ENCODE peak calls at places on chromosomes 4 and X, in four cellular contexts. K is GM04503, F is ELR, R is iris pigment epithelial cell. W is an unnamed sample.

GRCh38 chr4:41517747-41518146 is 20.2 kb upstream of the LIMCH1 start:
- DNase-seq in K (no peak), F (no peak), R (no peak), W (no peak)

GRCh38 chr4:103075894-103076776 is at the start of gene SLC9B2:
- DNase-seq in K (no peak), F (peak), R (peak), W (peak)

GRCh38 chrX:68807818-68808217 is 21.0 kb upstream of the EFNB1 start:
- DNase-seq in K (no peak), F (peak), R (peak), W (no peak)

GRCh38 chr4:6633091-6633906 is 7.2 kb upstream of the MRFAP1 start:
- DNase-seq in K (no peak), F (no peak), R (peak), W (no peak)

GRCh38 chr4:33088713-33089112 is 2368.5 kb downstream of the PCDH7 start:
- DNase-seq in K (no peak), F (no peak), R (no peak), W (no peak)

GRCh38 chrX:129634541-129634940 is 20.2 kb downstream of the APLN start:
- DNase-seq in K (no peak), F (no peak), R (no peak), W (no peak)

GRCh38 chrX:30935985-30936384 is 46.9 kb upstream of the TAB3 start:
- DNase-seq in K (peak), F (peak), R (peak), W (peak)

GRCh38 chr4:31366041-31366440 is 645.9 kb downstream of the PCDH7 start:
- DNase-seq in K (no peak), F (peak), R (peak), W (no peak)

GRCh38 chrX:120549483-120550452 is 11.0 kb downstream of the CUL4B start:
- DNase-seq in K (peak), F (peak), R (peak), W (peak)

GRCh38 chr4:1766336-1767057 is 26.6 kb upstream of the FGFR3 start:
- DNase-seq in K (no peak), F (no peak), R (no peak), W (no peak)

GRCh38 chrX:48958635-48959094 is 1.3 kb upstream of the OTUD5 start:
- DNase-seq in K (peak), F (peak), R (peak), W (peak)

GRCh38 chrX:103877571-103877970 is 45.5 kb upstream of the RAB9B start:
- DNase-seq in K (no peak), F (peak), R (no peak), W (no peak)

GRCh38 chr4:159577241-159577640 is 474.4 kb downstream of the RAPGEF2 start:
- DNase-seq in K (no peak), F (no peak), R (no peak), W (no peak)

GRCh38 chr4:147381749-147382148 is 99.1 kb upstream of the EDNRA start:
- DNase-seq in K (no peak), F (peak), R (no peak), W (no peak)

GRCh38 chrX:21745756-21746155 is 12.2 kb downstream of the SMPX start:
- DNase-seq in K (no peak), F (peak), R (peak), W (peak)

GRCh38 chr4:26787461-26788340 is 72.9 kb upstream of the STIM2 start:
- DNase-seq in K (no peak), F (peak), R (peak), W (peak)

GRCh38 chr4:37453361-37454262 is 209.1 kb downstream of the NWD2 start:
- DNase-seq in K (no peak), F (peak), R (peak), W (no peak)

GRCh38 chrX:107700317-107700774 is 72.0 kb downstream of the PRPS1 start:
- DNase-seq in K (no peak), F (peak), R (peak), W (no peak)

GRCh38 chrX:71603618-71604017 is 14.7 kb downstream of the CXCR3 start:
- DNase-seq in K (no peak), F (peak), R (no peak), W (no peak)

GRCh38 chrX:102711872-102712215 is 404 bp upstream of the GPRASP2 start:
- DNase-seq in K (no peak), F (no peak), R (no peak), W (no peak)

GRCh38 chr4:101018836-101019235 is 328.5 kb downstream of the PPP3CA start:
- DNase-seq in K (no peak), F (no peak), R (no peak), W (no peak)

GRCh38 chr4:5710065-5710961 is 688 bp upstream of the EVC start:
- DNase-seq in K (no peak), F (peak), R (peak), W (no peak)

GRCh38 chrX:68692651-68693050 is 45.2 kb downstream of the STARD8 start:
- DNase-seq in K (no peak), F (peak), R (peak), W (peak)

GRCh38 chr4:153143527-153144348 is 60.5 kb upstream of the TRIM2 start:
- DNase-seq in K (no peak), F (peak), R (peak), W (peak)

GRCh38 chr4:16225681-16225995 is 633 bp downstream of the TAPT1 start:
- DNase-seq in K (no peak), F (no peak), R (peak), W (no peak)

GRCh38 chrX:53440631-53441517 is 6.7 kb upstream of the HSD17B10 start:
- DNase-seq in K (no peak), F (peak), R (peak), W (peak)

GRCh38 chr4:78622253-78622979 is 70.8 kb downstream of the ANXA3 start:
- DNase-seq in K (peak), F (peak), R (peak), W (peak)

GRCh38 chr4:127120706-127121105 is 512.1 kb upstream of the INTU start:
- DNase-seq in K (no peak), F (no peak), R (no peak), W (no peak)

GRCh38 chr4:108454227-108454626 is 166.1 kb upstream of the RPL34 start:
- DNase-seq in K (no peak), F (no peak), R (no peak), W (no peak)

W was measured in A172.